ENCODE peak calls at places on chromosomes 16 and 17, in ten cellular contexts. K is GM23338, J is heart left ventricle, B is endodermal cell, V is upper lobe of right lung, S is aorta, D is A549, H is left ventricle myocardium inferior, L is PC-3, F is breast epithelium. A is an unnamed sample.

GRCh38 chr17:37770631-37771518 is 26.0 kb upstream of the HNF1B start:
- DNase-seq in V (peak; percentile 80), B (peak; percentile 93), K (peak; percentile 85), J (peak; percentile 47), F (no peak), D (peak; percentile 82), H (peak; percentile 29), L (peak; percentile 75), S (peak; percentile 49), A (peak; percentile 81)

GRCh38 chr17:81034779-81035388 is at the start of gene BAIAP2:
- DNase-seq in B (peak; percentile 100), D (peak; percentile 95), J (peak; percentile 98), S (peak; percentile 98), L (peak; percentile 91), K (peak; percentile 97), V (peak; percentile 99), F (peak; percentile 94), H (peak; percentile 98), A (peak; percentile 91)

GRCh38 chr17:29615048-29615385 is 7.7 kb downstream of the CORO6 start:
- DNase-seq in L (no peak), B (no peak), D (no peak), V (peak; percentile 75), S (peak; percentile 74), H (no peak), F (no peak), K (peak; percentile 32), J (peak; percentile 52), A (peak; percentile 47)

GRCh38 chr16:495127-495748 is 32.3 kb upstream of the CAPN15 start:
- DNase-seq in B (peak; percentile 91), V (no peak), D (peak; percentile 72), J (no peak), K (peak; percentile 88), F (no peak), L (peak; percentile 45), H (no peak), S (no peak), A (peak; percentile 63)

GRCh38 chr16:58815188-58815888 is 81.2 kb upstream of the GOT2 start:
- DNase-seq in H (no peak), D (peak; percentile 22), L (no peak), S (no peak), K (no peak), J (no peak), F (no peak), V (no peak), B (no peak), A (no peak)

GRCh38 chr16:48597563-48598392 is 12.2 kb downstream of the N4BP1 start:
- DNase-seq in K (no peak), F (no peak), V (no peak), H (no peak), D (no peak), J (no peak), S (no peak), L (no peak), B (no peak), A (no peak)

GRCh38 chr17:40419559-40420331 is 2.0 kb upstream of the TOP2A start:
- DNase-seq in F (no peak), S (no peak), L (no peak), J (no peak), K (no peak), B (peak; percentile 61), V (no peak), H (no peak), D (no peak), A (no peak)

GRCh38 chr16:86778978-86779377 is 200.6 kb downstream of the FOXL1 start:
- DNase-seq in V (no peak), K (no peak), H (no peak), F (no peak), L (no peak), S (no peak), D (no peak), J (no peak), B (no peak), A (no peak)

GRCh38 chr17:35432176-35433074 is at the start of gene SLFN12:
- DNase-seq in V (no peak), H (peak; percentile 45), F (peak; percentile 67), K (peak; percentile 94), S (peak; percentile 77), B (peak; percentile 65), L (no peak), J (peak; percentile 63), D (no peak), A (peak; percentile 90)

GRCh38 chr16:30903596-30903995 is 7.2 kb downstream of the CTF1 start:
- DNase-seq in D (peak; percentile 35), J (peak; percentile 61), L (no peak), V (no peak), H (no peak), F (no peak), B (no peak), K (no peak), S (peak; percentile 70), A (no peak)

GRCh38 chr17:3976675-3977171 is 12.5 kb upstream of the ATP2A3 start:
- DNase-seq in F (peak; percentile 86), L (no peak), K (no peak), B (no peak), D (no peak), H (peak; percentile 88), S (peak; percentile 86), J (peak; percentile 94), V (peak; percentile 95), A (peak; percentile 85)

GRCh38 chr17:75476752-75477492 is 20.5 kb downstream of the TMEM94 start:
- DNase-seq in B (peak; percentile 35), K (no peak), D (no peak), H (no peak), L (no peak), J (no peak), S (no peak), V (no peak), F (no peak), A (peak; percentile 62)

GRCh38 chr17:68462381-68463210 is 5.3 kb upstream of the WIPI1 start:
- DNase-seq in D (peak; percentile 87), H (peak; percentile 76), S (no peak), V (no peak), B (peak; percentile 93), K (peak; percentile 98), L (peak; percentile 96), J (peak; percentile 82), F (peak; percentile 52), A (peak; percentile 83)

DNA sequence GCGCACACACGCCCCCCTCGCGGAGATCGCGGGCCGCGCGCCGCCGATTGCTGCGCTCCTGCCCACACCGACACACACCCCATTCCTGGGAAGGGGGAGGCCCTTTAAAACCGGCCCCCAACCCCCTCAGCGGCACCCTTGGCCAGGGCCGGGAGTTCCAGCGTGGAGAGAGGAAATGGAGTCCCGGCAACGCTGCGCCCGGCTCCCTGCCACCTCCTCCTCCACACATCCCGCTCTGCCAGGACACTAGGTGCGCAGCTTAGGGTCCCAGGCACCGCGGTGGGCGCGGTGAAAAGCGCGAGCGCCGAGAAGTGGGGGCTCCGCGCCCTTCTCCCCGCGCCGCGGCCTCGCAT is 397 bp downstream of the CDC42EP4 start:
- DNase-seq in J (peak; percentile 58), K (no peak), F (peak; percentile 55), V (peak; percentile 82), B (peak; percentile 81), H (peak; percentile 54), L (no peak), S (peak; percentile 69), D (no peak), A (no peak)
- H3K27ac ChIP-seq in J (peak overlapping the region; percentile 99), K (no peak overlapping the region), F (peak overlapping the region; percentile 99), V (peak overlapping the region; percentile 97), B (peak overlapping the region; percentile 95), H (peak overlapping the region; percentile 98), L (peak overlapping the region; percentile 76), S (peak overlapping the region; percentile 45), D (peak overlapping the region; percentile 95), A (peak overlapping the region; percentile 93)

DNA sequence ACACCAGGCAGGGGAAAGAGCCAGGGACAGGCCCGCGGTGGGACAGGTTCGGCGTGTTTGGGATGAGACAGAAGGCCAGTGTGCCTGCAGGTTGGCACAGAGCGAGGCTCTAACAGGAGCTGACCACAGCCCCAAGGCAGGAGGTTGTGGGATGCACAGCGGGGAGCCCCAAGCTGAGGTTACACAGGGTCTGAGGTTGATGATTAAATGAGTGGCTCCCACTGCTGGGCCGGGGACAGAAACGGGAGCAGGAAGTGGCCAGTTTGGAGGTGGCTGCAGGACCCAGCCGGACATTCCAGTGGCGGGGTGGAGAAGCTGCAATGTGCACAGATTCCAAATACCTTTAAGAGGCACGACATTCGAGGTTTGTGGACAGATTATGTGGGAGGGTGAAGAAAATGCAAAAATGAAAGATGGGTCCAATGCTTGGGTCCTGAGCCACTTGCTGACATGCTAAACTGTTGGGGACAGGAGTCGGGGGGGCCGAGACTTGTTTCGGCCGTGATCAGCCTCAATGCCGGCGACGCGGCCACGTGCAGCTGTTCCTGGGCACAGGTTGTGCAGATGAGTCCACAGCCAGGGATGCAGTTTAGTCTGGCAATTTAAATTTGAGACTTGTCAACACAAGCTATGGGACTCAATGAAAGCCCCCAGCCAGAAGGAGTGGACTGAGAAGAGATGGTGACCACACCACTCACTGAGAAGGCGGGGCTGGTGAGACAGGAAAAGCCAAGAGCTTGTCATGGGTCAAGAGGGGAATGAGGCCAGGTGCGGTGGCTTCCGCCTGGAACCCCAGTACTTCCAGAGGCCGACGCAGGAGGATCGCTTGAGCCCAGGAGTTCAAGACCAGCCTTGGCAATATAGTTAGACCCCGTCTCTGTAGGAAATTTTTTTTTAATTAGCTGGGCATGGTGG is 8.7 kb downstream of the ENPP7 start:
- DNase-seq in L (peak; percentile 61), D (no peak), H (no peak), V (no peak), J (no peak), F (peak; percentile 55), K (no peak), S (no peak), B (no peak), A (no peak)
- H3K4me1 ChIP-seq in L (peaks cover 22% of the 10 kb centered on the region), D (peaks cover 10% of the 10 kb centered on the region), H (peaks cover 9% of the 10 kb centered on the region), V (peaks cover 7% of the 10 kb centered on the region), J (peaks cover 6% of the 10 kb centered on the region), F (peaks cover 6% of the 10 kb centered on the region), K (no peaks in the 10 kb centered on the region), S (no peaks in the 10 kb centered on the region), B (peaks cover 7% of the 10 kb centered on the region), A (peaks cover 3% of the 10 kb centered on the region)

GRCh38 chr16:65120811-65121721 is 797 bp downstream of the CDH11 start:
- DNase-seq in L (no peak), D (peak; percentile 12), K (peak; percentile 53), J (peak; percentile 37), F (no peak), B (peak; percentile 80), S (peak; percentile 51), V (peak; percentile 65), H (peak; percentile 20), A (no peak)
- H3K4me3 ChIP-seq in L (peak overlapping the region; percentile 90), D (peak overlapping the region; percentile 36), K (peak overlapping the region; percentile 87), J (peak overlapping the region; percentile 64), F (peak overlapping the region; percentile 89), B (peak overlapping the region; percentile 82), S (peak overlapping the region; percentile 61), V (peak overlapping the region; percentile 62), H (peak overlapping the region; percentile 77), A (peak overlapping the region; percentile 12)

DNA sequence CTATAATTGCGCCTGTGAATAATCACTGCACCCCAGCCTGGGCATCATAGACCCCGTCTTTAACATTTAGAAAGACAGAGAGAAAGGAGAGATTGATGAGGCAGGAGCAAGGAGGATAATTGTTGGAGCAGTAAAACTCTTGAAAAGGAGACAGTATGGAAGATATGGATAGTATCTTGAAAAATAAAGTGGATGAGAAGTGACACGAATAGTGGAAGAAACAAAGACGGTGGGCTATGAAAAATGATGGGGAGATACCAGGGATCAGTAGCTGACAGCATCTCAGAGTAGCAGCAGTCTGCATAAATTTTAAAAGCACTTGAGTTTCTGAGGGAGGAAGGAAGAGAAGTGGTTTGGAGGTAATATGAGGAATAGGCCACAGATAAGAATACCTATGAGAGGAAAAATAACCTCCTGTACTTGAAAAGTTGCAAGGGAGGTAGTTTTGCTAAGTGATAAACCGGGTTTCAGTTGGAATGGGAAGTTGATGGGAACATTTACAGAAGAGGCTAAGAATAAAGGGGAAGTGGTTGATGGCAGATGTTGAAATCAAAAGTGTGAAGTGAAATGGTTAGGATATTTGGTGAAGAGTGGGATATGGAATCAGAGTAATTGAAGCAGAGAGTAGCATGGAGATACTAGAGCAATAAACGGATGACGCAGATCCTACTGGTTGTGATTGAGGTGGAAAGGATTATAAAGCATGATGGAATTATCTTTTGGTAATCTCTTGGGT is 1.8 kb upstream of the PPM1D start:
- DNase-seq in V (no peak), K (no peak), J (no peak), B (no peak), H (no peak), L (no peak), F (no peak), D (no peak), S (no peak), A (no peak)
- H3K27ac ChIP-seq in V (peak overlapping the region; percentile 98), K (no peak overlapping the region), J (no peak overlapping the region), B (no peak overlapping the region), H (peak overlapping the region; percentile 99), L (no peak overlapping the region), F (no peak overlapping the region), D (no peak overlapping the region), S (no peak overlapping the region), A (no peak overlapping the region)

A was measured in small intestine.